ENCODE peak calls at places on chromosomes 16 and 17, in four cellular contexts. H, O, N and I are unnamed samples.

GRCh38 chr17:82394296-82394695 is 22.7 kb downstream of the UTS2R start:
- DNase-seq in O (no peak), N (no peak), H (no peak), I (no peak)

GRCh38 chr17:68584904-68585303 is 16.3 kb downstream of the FAM20A start:
- DNase-seq in O (no peak), H (no peak), N (no peak), I (no peak)

GRCh38 chr16:81136331-81137011 is 40.3 kb upstream of the GCSH start:
- DNase-seq in H (no peak), N (no peak), O (no peak), I (no peak)

GRCh38 chr16:53768167-53768566 is 64.2 kb downstream of the FTO start:
- DNase-seq in O (no peak), N (peak; percentile 51), H (no peak), I (no peak)

GRCh38 chr17:60426596-60426995 is 4.3 kb downstream of the CHCT1 start:
- DNase-seq in O (no peak), H (no peak), N (no peak), I (no peak)

GRCh38 chr17:65022751-65023421 is 33.7 kb downstream of the GNA13 start:
- DNase-seq in O (no peak), H (peak; percentile 36), N (peak; percentile 20), I (peak; percentile 68)

GRCh38 chr17:79792984-79793923 is 3.6 kb downstream of the CBX8 start:
- DNase-seq in O (no peak), N (peak; percentile 70), H (peak; percentile 33), I (peak; percentile 55)

GRCh38 chr17:69596141-69596540 is 181.6 kb downstream of the MAP2K6 start:
- DNase-seq in H (no peak), O (no peak), N (no peak), I (no peak)

GRCh38 chr17:48605409-48605864 is 651 bp upstream of the HOXB6 start:
- DNase-seq in H (no peak), N (no peak), O (no peak), I (peak; percentile 67)

GRCh38 chr17:65228734-65229390 is 91.7 kb downstream of the RGS9 start:
- DNase-seq in O (no peak), H (no peak), N (peak; percentile 93), I (peak; percentile 24)

GRCh38 chr17:73228748-73229236 is 32.9 kb downstream of the CPSF4L start:
- DNase-seq in O (peak; percentile 51), N (peak; percentile 88), H (peak; percentile 84), I (peak; percentile 76)

GRCh38 chr17:50331085-50331791 is 14.7 kb upstream of the XYLT2 start:
- DNase-seq in H (peak; percentile 64), O (no peak), N (peak; percentile 80), I (peak; percentile 95)

DNA sequence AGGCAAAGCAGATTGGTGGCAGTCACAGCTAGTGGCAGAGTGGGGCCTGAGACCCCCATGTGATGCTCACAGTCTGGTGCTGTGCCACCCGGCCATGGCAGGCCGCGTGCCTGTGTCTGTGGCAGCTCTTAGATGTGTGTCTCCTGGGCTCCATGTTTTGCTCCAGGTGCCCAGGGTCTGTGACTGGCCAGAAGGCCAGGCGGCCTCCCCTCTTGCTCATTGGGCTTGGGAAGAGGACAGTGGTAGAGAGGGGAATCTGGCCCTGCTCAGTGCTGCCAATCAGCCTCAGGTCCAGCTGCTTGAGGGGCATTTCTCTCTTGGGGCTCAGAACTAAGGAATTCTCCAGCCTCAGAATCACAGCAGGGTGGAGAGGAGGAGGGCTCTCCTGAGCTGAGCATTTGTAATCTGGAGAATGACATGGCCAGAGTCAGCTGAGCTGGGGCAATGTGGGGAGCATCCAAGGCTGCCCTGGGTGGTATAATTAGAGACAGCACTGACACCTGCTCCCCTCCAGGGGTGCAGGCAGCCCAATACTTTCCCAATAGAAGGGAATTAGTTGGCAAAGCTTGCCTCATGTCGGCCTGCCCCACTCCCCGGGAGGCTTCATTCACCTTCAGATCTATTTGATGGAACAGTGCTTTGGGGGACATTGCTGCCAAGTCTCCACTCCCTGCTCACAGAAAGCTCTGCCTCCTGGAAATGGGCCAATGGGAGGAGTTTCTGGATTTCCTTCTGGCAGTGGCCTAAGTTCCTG is 2.7 kb upstream of the LASP1NB start:
- DNase-seq in H (no peak), N (peak; percentile 90), O (peak; percentile 89), I (peak; percentile 74)
- TF ChIP-seq CTCF in H (no peak), N (no peak), O (no peak), I (no peak)

DNA sequence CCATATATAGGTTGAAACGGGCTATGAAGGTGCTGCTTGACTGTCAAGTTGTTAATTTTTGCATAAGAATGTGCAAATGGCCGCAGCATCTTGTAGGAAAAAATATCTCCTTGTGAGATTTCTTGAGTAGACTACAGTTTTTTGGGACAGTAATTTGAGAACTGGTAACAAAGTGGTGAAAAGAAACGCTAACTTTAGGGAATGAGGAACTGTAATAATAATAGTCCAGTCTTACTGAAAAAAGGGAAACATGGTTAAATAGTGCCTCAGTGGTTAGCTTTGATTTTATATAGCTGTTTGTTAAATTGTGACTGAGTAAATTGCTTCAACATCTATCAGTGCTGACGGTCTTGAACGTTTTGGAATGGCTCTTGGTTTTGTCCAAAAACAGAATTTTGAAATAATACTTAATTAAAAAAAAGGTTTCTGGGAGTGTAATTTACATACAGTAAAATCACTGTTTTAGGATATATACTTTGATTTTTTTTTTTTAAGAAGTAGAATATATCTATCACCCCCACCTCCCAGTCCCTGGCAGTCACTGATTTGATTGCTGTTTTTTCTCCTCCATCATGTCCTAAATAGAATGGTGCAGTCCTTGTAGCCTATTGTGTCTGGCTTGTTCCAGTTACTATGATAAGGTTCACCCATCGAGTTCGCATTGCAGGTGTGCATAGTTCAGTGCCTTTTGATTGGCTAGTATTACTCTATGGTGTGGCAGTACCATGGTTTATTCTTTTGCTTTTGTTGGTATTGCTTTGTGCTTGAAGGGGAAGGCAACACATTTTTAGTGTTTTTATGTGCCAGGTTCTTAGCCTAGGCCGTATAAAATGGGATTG is 2.8 kb downstream of the HAPSTR1 start:
- DNase-seq in H (no peak), O (no peak), N (no peak), I (no peak)
- H3K4me3 ChIP-seq in H (peak overlapping the region; percentile 95), O (no peak overlapping the region), N (peak overlapping the region; percentile 75), I (peak overlapping the region; percentile 94)

GRCh38 chr16:73480381-73480780 is 432.5 kb upstream of the ZFHX3 start:
- DNase-seq in H (no peak), O (no peak), N (no peak), I (no peak)
- TF ChIP-seq CTCF in H (no peak), O (no peak), N (no peak), I (no peak)

GRCh38 chr17:17679748-17680147 is 1.5 kb upstream of the RAI1 start:
- DNase-seq in O (no peak), N (no peak), H (no peak), I (no peak)

GRCh38 chr17:17680477-17681186 is 626 bp upstream of the RAI1 start:
- DNase-seq in H (no peak), O (no peak), N (no peak), I (no peak)

GRCh38 chr17:17681744-17682292 is 560 bp downstream of the RAI1 start:
- DNase-seq in H (no peak), N (no peak), O (peak; percentile 55), I (no peak)

GRCh38 chr17:17682293-17682736 is 1.1 kb downstream of the RAI1 start:
- DNase-seq in O (peak; percentile 53), N (peak; percentile 62), H (no peak), I (no peak)

GRCh38 chr17:17681187-17681743 is at the start of gene RAI1:
- DNase-seq in H (no peak), O (peak; percentile 75), N (peak; percentile 90), I (peak; percentile 82)
- H3K4me3 ChIP-seq in H (peak within 1 kb of the TSS; percentile 82), O (peak within 1 kb of the TSS; percentile 60), N (peak within 1 kb of the TSS; percentile 78), I (peak within 1 kb of the TSS; percentile 70)

GRCh38 chr17:81034779-81035388 is at the start of gene BAIAP2:
- DNase-seq in O (peak; percentile 96), H (peak; percentile 85), N (peak; percentile 97), I (peak; percentile 93)
- TF ChIP-seq CTCF in O (no peak), H (peak; percentile 9), N (peak; percentile 7), I (no peak)

DNA sequence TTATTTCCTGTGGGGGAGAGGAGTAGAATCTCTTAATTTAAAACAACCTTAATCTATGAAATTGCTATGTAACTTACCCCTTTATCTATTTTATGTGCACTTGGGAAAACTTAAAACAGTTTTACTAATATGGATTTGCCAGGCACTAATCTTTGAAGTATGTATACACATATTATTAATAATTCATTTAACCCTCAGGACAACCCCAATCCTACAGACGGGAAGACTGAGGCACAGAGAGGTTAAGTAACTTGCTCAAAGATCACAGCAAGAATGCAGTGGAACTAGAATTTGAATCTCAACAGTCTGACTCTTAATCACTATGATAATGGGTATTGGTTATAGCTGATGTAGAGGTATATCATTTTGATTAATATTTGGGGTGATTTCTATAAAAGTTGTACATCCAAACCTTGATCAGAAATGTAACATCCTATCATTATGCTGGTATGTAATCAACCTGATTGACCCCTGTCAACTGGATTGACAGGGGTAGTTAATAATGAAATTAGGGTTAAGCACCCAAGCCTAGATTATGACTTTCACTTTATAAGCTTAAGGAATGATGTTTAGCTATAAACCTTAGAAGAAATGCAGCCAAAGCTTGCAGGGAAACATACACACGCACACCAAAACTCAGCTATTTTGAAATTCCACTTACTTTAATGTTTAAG is 1.6 kb downstream of the MYO1D start:
- DNase-seq in N (no peak), O (no peak), H (no peak), I (no peak)
- H3K4me3 ChIP-seq in N (peak overlapping the region; percentile 91), O (no peak overlapping the region), H (peak overlapping the region; percentile 68), I (no peak overlapping the region)

DNA sequence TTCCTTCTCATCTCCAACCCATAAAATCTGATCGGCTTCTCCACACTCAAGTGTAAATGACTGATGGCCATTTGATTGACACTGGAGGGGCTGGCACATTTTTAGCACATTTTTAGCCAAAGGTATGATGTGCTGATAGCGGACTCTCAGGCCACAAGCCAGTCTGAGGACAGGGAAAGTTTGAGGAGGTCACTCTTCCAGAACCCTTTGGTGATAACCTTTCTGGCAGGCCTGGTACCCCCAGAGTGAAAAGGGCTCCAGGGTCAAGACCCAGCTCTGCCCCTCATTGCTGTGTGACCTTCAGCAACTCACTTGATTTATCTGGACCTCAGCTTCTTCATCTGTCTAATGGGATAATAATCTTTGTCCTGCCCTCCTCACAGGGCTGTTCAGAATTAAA is 1.7 kb upstream of the NLRC5 start:
- DNase-seq in H (no peak), N (no peak), O (no peak), I (no peak)
- TF ChIP-seq CTCF in H (no peak), N (no peak), O (no peak), I (no peak)